ENCODE peak calls at places on chromosomes 13 and 19, in seven cellular contexts. P is neuronal stem cell, A is mammary epithelial cell, J is brain microvascular endothelial cell, Z is uterus, F is body of pancreas, S is tibial artery. M is an unnamed sample.

GRCh38 chr19:22607653-22608430 is 26.3 kb upstream of the ZNF492 start:
- DNase-seq in P (no peak), S (no peak), Z (no peak), F (no peak), A (no peak), J (no peak), M (peak; percentile 5)

GRCh38 chr19:35987571-35987896 is 7.5 kb upstream of the SDHAF1 start:
- DNase-seq in S (no peak), Z (no peak), F (no peak), J (no peak), A (no peak), P (no peak), M (no peak)

GRCh38 chr13:30363725-30364124 is 56.4 kb upstream of the KATNAL1 start:
- DNase-seq in P (no peak), Z (no peak), J (no peak), A (no peak), S (no peak), F (no peak), M (no peak)

GRCh38 chr19:42132030-42132628 is at the start of gene POU2F2:
- DNase-seq in P (no peak), Z (peak; percentile 19), J (no peak), S (peak; percentile 70), A (no peak), F (no peak), M (no peak)

GRCh38 chr13:19984430-19985218 is 26.1 kb downstream of the ZMYM2 start:
- DNase-seq in F (no peak), J (peak; percentile 37), P (peak; percentile 3), A (peak; percentile 7), S (no peak), Z (no peak), M (no peak)

GRCh38 chr13:23599083-23599925 is 29.1 kb downstream of the TNFRSF19 start:
- DNase-seq in A (no peak), Z (no peak), F (no peak), P (no peak), J (no peak), S (no peak), M (no peak)

GRCh38 chr19:13964776-13965175 is 12.5 kb downstream of the DCAF15 start:
- DNase-seq in J (no peak), A (no peak), F (no peak), P (no peak), S (no peak), Z (no peak), M (no peak)

GRCh38 chr19:48970923-48971395 is 5.8 kb downstream of the FTL start:
- DNase-seq in P (peak; percentile 82), F (peak; percentile 85), A (no peak), J (peak; percentile 62), Z (peak; percentile 83), S (peak; percentile 85), M (peak; percentile 77)

GRCh38 chr13:29849731-29850212 is 645 bp downstream of the UBL3 start:
- DNase-seq in A (peak; percentile 69), S (peak; percentile 80), F (peak; percentile 79), P (no peak), J (peak; percentile 43), Z (peak; percentile 58), M (peak; percentile 65)

GRCh38 chr19:10501971-10502523 is 1.1 kb downstream of the KEAP1 start:
- DNase-seq in A (no peak), F (peak; percentile 100), J (peak; percentile 13), P (no peak), Z (peak; percentile 68), S (peak; percentile 90), M (peak; percentile 76)

DNA sequence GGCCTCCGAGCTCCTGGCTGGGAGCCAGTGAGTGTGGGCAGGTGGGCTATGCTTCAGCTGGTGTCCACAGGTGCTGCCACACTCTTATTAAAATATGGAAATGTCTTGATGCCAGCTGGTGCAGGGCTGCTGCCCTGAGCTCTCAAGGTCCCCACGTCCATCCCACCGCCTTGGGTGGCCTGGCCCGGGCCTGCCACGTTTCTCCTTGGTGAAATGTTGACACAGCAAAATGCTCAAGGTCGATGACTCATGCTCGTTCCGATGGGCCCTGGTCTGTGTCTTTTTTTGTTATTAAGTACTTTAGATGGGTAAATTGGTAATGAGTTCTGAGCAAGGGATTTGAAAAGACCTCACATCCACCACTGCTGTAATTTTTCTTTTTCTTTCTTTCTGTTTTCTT is 524.7 kb downstream of the MYO16 start:
- DNase-seq in J (no peak), P (no peak), Z (no peak), S (no peak), F (no peak), A (no peak), M (no peak)
- H3K27ac ChIP-seq in J (peak overlapping the region; percentile 96), P (no peak overlapping the region), Z (no peak overlapping the region), S (no peak overlapping the region), F (no peak overlapping the region), A (peak overlapping the region; percentile 45), M (no peak overlapping the region)

DNA sequence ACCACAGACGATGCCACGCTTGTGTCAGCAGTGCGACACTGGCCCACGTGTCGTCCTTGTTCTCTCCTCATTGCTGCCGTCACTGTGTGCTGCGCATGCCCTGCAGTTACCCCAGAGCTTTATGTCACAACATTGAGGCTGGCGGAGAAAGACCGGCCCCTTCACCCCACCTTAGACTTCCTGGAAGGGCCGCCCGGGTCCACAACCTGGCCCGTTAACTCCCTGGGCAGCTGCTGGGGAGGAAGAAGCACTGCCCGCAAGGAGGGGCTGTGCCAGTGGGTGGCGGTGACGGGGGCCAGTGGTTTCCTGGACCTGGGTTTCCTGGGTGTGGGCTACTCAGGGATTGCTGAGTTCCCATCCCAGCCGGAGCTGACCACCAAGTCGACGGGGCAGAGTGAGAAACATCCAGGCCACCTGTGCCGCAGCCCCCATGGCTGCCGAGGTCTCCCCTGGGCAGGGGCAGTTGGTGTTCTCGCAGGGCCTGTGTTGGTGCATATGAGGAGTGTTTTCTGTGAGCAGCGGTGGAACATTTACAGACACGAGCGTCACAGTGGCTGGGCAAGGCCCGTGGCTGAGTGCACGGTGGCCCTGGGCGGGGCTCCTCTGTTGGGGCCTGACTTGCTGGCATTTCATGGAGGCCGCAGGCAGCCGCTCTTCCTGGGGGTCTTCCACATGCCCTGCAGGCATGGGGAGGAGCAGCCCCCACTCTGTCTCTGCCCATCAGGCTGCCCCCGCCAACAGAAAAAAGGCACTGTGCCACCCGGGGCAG is 23.1 kb downstream of the TFDP1 start:
- DNase-seq in A (no peak), S (no peak), Z (no peak), P (no peak), J (no peak), F (no peak), M (no peak)
- H3K27ac ChIP-seq in A (no peak overlapping the region), S (no peak overlapping the region), Z (no peak overlapping the region), P (no peak overlapping the region), J (no peak overlapping the region), F (no peak overlapping the region), M (no peak overlapping the region)

GRCh38 chr19:18905058-18905456 is 9.1 kb upstream of the CERS1 start:
- DNase-seq in S (peak; percentile 63), J (no peak), P (no peak), Z (no peak), A (no peak), F (no peak), M (no peak)

GRCh38 chr19:18905520-18906236 is 9.7 kb upstream of the CERS1 start:
- DNase-seq in F (no peak), A (no peak), J (no peak), Z (no peak), P (no peak), S (no peak), M (no peak)

GRCh38 chr19:18904334-18905057 is 8.5 kb upstream of the CERS1 start:
- DNase-seq in Z (no peak), F (no peak), S (no peak), A (no peak), J (no peak), P (no peak), M (no peak)

GRCh38 chr19:18901503-18901890 is 5.5 kb upstream of the CERS1 start:
- DNase-seq in F (no peak), Z (no peak), A (no peak), S (no peak), P (no peak), J (no peak), M (no peak)

GRCh38 chr19:18903146-18904056 is 7.4 kb upstream of the CERS1 start:
- DNase-seq in J (no peak), Z (no peak), P (no peak), F (no peak), S (no peak), A (no peak), M (no peak)
- H3K27ac ChIP-seq in J (no peak overlapping the region), Z (no peak overlapping the region), P (no peak overlapping the region), F (no peak overlapping the region), S (no peak overlapping the region), A (no peak overlapping the region), M (no peak overlapping the region)

GRCh38 chr13:99304541-99304940 is 2.7 kb downstream of the GPR183 start:
- DNase-seq in J (no peak), S (no peak), A (no peak), P (no peak), F (no peak), Z (no peak), M (no peak)
- H3K27ac ChIP-seq in J (no peak overlapping the region), S (peak overlapping the region; percentile 33), A (no peak overlapping the region), P (no peak overlapping the region), F (no peak overlapping the region), Z (no peak overlapping the region), M (peak overlapping the region; percentile 30)

DNA sequence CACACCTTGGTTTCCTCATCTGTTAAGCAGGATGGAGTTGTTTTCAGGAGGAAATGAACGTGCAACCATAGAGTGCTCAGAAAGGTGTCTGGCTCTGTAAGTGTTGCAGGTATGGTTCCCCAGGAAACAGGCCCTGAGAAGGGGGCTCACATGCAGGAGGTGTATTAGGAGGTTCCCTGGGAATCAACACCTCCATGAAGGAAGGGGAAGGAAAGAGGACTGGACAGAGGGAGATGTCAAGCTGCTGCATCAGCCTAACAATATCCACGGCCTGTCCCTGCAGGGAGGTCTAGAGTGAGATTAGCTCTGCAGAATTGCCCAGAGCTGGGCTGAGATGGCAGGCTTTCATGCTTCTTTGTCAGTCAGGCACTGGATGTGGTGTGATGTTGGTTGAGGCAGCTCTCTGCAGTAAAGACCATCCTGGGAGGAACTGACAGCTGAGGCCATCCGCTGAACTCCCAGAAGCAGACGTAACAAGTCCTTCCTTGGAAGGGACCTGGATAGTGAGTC is 373.3 kb downstream of the ZNF536 start:
- DNase-seq in S (no peak), A (no peak), F (no peak), J (no peak), P (no peak), Z (no peak), M (peak; percentile 36)
- H3K27ac ChIP-seq in S (no peak overlapping the region), A (no peak overlapping the region), F (no peak overlapping the region), J (no peak overlapping the region), P (no peak overlapping the region), Z (no peak overlapping the region), M (no peak overlapping the region)

DNA sequence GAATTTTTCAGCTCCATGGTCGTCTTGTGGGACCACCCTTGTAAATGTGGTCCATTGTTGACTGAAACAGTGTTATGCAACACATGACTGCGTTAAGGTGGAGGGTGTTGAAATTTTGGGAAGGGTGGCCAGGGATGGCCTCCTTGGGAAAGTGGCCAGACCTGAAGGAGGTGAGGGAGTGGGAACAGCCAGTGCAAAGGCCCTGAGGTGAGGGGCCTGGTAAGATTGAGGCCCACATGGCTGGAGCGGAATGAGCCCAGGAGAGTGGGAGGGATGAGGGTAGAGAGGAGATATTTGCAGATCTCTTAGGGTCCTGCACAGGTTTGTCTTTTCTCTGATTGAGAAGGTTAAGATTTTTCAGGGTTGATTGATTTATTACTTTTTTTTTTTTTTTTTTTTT is 18.2 kb downstream of the SIPA1L3 start:
- DNase-seq in P (no peak), A (no peak), F (no peak), S (no peak), J (no peak), Z (no peak), M (no peak)
- H3K27ac ChIP-seq in P (no peak overlapping the region), A (no peak overlapping the region), F (no peak overlapping the region), S (no peak overlapping the region), J (no peak overlapping the region), Z (no peak overlapping the region), M (no peak overlapping the region)

M was measured in right atrium auricular region.